ENCODE peak calls at places on chromosomes 1 and 21, in eight cellular contexts. J, Q, S, U, A, C, M and X are unnamed samples. For H3K4me1, the result is how much of the 10 kb centered on the place peaks cover.

GRCh38 chr1:56755911-56756310 is 63.3 kb downstream of the FYB2 start:
- DNase-seq in M (no peak), C (no peak), U (no peak), Q (no peak), J (no peak), S (no peak), A (no peak), X (no peak)

GRCh38 chr1:18939398-18940302 is 16.8 kb downstream of the IFFO2 start:
- DNase-seq in Q (no peak), M (no peak), S (no peak), J (no peak), U (no peak), A (no peak), C (no peak), X (no peak)

GRCh38 chr1:164608651-164609057 is 49.7 kb downstream of the PBX1 start:
- DNase-seq in C (no peak), M (no peak), U (no peak), A (no peak), S (no peak), Q (no peak), J (no peak), X (no peak)

GRCh38 chr1:189669846-189670245 is 807.8 kb downstream of the BRINP3 start:
- DNase-seq in C (no peak), J (no peak), Q (no peak), U (no peak), M (no peak), A (no peak), S (no peak), X (no peak)

GRCh38 chr1:230713915-230714764 is at the start of gene AGT:
- DNase-seq in M (peak), C (no peak), Q (peak), A (no peak), U (peak), J (peak), S (peak), X (no peak)

GRCh38 chr21:14762734-14763694 is 216.9 kb upstream of the SAMSN1 start:
- DNase-seq in M (no peak), U (no peak), Q (no peak), J (no peak), C (no peak), A (no peak), S (no peak), X (no peak)

GRCh38 chr21:38505654-38506523 is 7.6 kb upstream of the ERG start:
- DNase-seq in M (no peak), Q (no peak), A (no peak), C (no peak), J (peak), S (no peak), U (no peak), X (peak)

GRCh38 chr21:43881283-43881682 is 16.3 kb downstream of the AGPAT3 start:
- DNase-seq in S (no peak), C (no peak), Q (no peak), A (peak), J (no peak), U (no peak), M (no peak), X (no peak)

GRCh38 chr1:183289104-183289503 is 103.0 kb downstream of the LAMC2 start:
- DNase-seq in A (no peak), U (peak), J (no peak), C (no peak), S (no peak), M (no peak), Q (no peak), X (no peak)

GRCh38 chr1:22572778-22573177 is 9.5 kb downstream of the EPHA8 start:
- DNase-seq in A (no peak), M (no peak), U (no peak), C (no peak), J (no peak), S (no peak), Q (no peak), X (no peak)

GRCh38 chr1:218711021-218711420 is 365.9 kb downstream of the TGFB2 start:
- DNase-seq in Q (no peak), S (no peak), J (no peak), U (no peak), A (no peak), C (no peak), M (no peak), X (no peak)

GRCh38 chr1:151837841-151838490 is 1.7 kb downstream of the C2CD4D start:
- DNase-seq in Q (no peak), A (peak), C (no peak), M (no peak), U (peak), S (no peak), J (no peak), X (no peak)

GRCh38 chr1:53190210-53190611 is 6.4 kb upstream of the CPT2 start:
- DNase-seq in U (no peak), A (no peak), S (peak), M (no peak), J (no peak), Q (no peak), C (no peak), X (no peak)

GRCh38 chr1:207711285-207711684 is 40.6 kb upstream of the CD46 start:
- DNase-seq in S (no peak), U (no peak), C (no peak), A (no peak), Q (no peak), J (no peak), M (no peak), X (no peak)

GRCh38 chr1:204321051-204321450 is 38.7 kb downstream of the PLEKHA6 start:
- DNase-seq in S (no peak), Q (no peak), U (no peak), M (no peak), J (no peak), C (no peak), A (no peak), X (no peak)

GRCh38 chr1:177287237-177287636 is 116.5 kb downstream of the BRINP2 start:
- DNase-seq in S (no peak), C (no peak), U (no peak), M (no peak), Q (no peak), A (no peak), J (no peak), X (no peak)

GRCh38 chr1:181077576-181078242 is 10.8 kb upstream of the IER5 start:
- DNase-seq in Q (no peak), U (no peak), J (no peak), A (no peak), C (no peak), S (no peak), M (no peak), X (no peak)

GRCh38 chr1:64183380-64183984 is 19.9 kb upstream of the UBE2U start:
- DNase-seq in J (no peak), S (peak), C (no peak), A (no peak), U (no peak), Q (no peak), M (no peak), X (peak)

GRCh38 chr1:89724369-89725015 is 91.6 kb downstream of the LRRC8C start:
- DNase-seq in S (no peak), U (peak), Q (peak), M (no peak), C (no peak), J (no peak), A (peak), X (no peak)

GRCh38 chr1:233010164-233010563 is 59.8 kb downstream of the NTPCR start:
- DNase-seq in M (no peak), Q (no peak), U (no peak), S (no peak), C (no peak), J (no peak), A (no peak), X (no peak)

GRCh38 chr1:117146570-117147340 is 25.2 kb upstream of the TRIM45 start:
- DNase-seq in J (no peak), A (no peak), U (no peak), M (no peak), Q (no peak), S (no peak), C (no peak), X (no peak)

GRCh38 chr1:211654838-211655787 is 20.3 kb downstream of the NEK2 start:
- DNase-seq in J (peak), U (peak), S (peak), M (peak), A (peak), Q (peak), C (peak), X (no peak)

GRCh38 chr1:17919525-17920439 is 164.6 kb downstream of the ACTL8 start:
- DNase-seq in S (no peak), U (no peak), Q (no peak), M (peak), J (no peak), A (peak), C (no peak), X (no peak)

GRCh38 chr1:17632541-17633193 is 93.2 kb downstream of the ARHGEF10L start:
- DNase-seq in S (no peak), C (no peak), M (no peak), A (no peak), Q (no peak), U (no peak), J (no peak), X (no peak)

GRCh38 chr21:46120301-46121285 is 22.7 kb downstream of the COL6A2 start:
- DNase-seq in J (peak), S (peak), U (peak), C (no peak), A (peak), Q (no peak), M (no peak), X (no peak)

GRCh38 chr1:183807549-183808168 is 2.7 kb downstream of the RGL1 start:
- DNase-seq in M (no peak), U (peak), S (peak), Q (peak), J (no peak), A (no peak), C (no peak), X (no peak)

GRCh38 chr1:53321366-53321765 is 6.5 kb downstream of the LRP8 start:
- DNase-seq in M (no peak), A (peak), U (peak), Q (no peak), J (no peak), C (no peak), S (no peak), X (no peak)

GRCh38 chr21:26801524-26801923 is 43.7 kb downstream of the ADAMTS1 start:
- DNase-seq in Q (no peak), S (no peak), U (no peak), M (no peak), J (peak), C (no peak), A (no peak), X (no peak)

GRCh38 chr1:100631015-100631521 is 88.5 kb upstream of the VCAM1 start:
- DNase-seq in S (no peak), J (no peak), M (no peak), A (no peak), U (peak), Q (no peak), C (no peak), X (no peak)

GRCh38 chr1:7388141-7388487 is 383.0 kb upstream of the VAMP3 start:
- DNase-seq in Q (no peak), M (peak), S (peak), C (no peak), A (peak), J (peak), U (no peak), X (peak)

GRCh38 chr21:35050348-35051286 is 1.5 kb upstream of the RUNX1 start:
- DNase-seq in U (no peak), J (no peak), A (no peak), M (no peak), S (peak), Q (no peak), C (no peak), X (peak)

GRCh38 chr1:202694354-202694753 is 15.9 kb downstream of the SYT2 start:
- DNase-seq in S (no peak), C (no peak), M (no peak), A (no peak), J (no peak), Q (no peak), U (no peak), X (no peak)

DNA sequence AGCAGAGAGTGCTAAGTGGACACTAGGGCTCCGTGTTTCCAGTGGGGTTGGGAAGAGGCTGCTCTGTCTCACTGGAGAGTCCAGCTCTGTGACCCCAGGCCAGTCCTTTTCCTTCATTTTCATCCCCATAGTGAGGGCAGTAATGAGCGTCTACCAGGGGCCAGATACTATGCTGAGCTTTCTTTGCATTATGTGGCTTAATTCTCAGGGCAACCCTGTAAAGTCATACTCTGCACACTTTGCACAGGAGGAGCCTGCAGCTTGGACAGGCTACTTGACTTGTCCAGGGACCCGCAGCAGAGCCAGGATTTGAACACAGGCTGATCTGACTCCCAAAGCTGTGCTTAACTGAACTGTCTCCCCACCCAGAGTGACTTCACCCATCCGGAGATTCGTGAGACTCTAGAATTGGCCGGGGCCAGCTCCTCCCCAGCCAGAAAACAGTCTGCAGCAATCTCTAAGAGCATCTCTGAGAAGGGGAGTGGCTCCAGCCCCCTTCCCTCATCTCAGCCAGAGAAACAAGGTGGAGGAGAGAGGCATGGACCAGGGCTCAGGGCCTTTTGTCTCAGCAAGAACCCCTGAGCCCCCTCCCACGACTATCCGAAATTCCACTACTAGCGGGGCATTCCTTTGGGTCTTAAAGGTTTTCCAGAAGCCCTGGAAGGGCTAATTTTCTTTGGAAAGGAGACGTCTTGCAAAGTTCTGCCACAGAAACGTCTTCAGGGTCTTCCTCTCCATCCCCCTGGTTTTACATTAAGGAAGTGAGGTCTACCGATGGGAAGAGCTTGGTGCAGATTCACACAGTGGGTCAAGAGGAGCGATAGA is 864 bp upstream of the FNDC5 start:
- DNase-seq in C (no peak), M (no peak), U (peak), A (no peak), J (no peak), Q (no peak), S (no peak), X (no peak)
- H3K4me3 ChIP-seq in C (peak), M (peak), U (peak), A (no peak), J (peak), Q (peak), S (peak), X (peak)

GRCh38 chr1:160631983-160632625 is 14.7 kb downstream of the SLAMF1 start:
- DNase-seq in M (no peak), S (no peak), C (no peak), U (no peak), A (no peak), J (no peak), Q (no peak), X (no peak)
- TF ChIP-seq POLR2A in M (no peak), S (no peak), C (no peak), U (no peak), A (no peak), J (no peak), Q (no peak), X (no peak)

DNA sequence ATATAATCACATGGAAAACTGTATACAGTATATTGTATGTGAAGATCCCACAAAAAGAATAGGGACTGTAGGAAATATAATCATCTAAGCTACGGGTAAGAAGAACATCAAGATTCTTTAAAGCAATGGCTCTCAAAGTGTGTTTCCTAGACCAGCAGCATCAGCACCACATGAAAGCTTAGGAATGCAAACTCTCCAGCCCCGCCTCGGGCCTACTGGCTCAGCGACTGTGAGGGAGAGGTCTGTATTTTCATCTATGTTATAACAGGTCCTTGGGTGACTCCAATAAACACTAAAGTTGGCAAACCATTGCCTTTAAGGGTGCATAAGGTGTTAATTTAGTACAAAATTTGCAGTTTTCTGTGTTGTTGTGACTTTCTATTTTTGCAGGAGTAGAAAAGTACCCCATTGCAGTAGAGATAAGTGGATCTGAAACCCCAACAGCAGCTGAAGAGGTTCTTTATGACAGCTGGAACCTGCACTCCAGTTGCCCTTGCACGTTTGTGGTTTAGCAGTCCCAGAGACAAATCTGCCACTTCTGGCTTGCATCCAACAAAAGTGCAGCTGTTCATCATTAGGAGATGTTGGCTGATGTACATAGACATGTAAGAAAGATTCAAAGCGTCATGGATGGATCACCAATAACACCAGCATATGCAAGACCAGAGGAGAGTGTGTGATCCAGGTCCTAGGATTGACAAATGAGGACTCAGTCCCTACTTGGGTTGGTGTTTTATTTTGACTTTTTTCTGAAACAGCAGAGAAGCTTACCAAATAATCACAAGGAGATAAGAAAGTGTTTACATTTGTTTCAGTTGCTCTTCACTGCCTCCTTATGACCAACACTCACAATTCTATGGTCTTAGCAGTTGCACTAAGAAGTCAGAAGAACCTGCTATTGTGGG is 15.9 kb upstream of the IFNAR1 start:
- DNase-seq in A (no peak), U (no peak), M (no peak), Q (peak), S (no peak), C (no peak), J (no peak), X (peak)
- H3K4me1 ChIP-seq in A (half or more), U (under half), M (under half), Q (under half), S (under half), C (under half), J (under half), X (under half)

DNA sequence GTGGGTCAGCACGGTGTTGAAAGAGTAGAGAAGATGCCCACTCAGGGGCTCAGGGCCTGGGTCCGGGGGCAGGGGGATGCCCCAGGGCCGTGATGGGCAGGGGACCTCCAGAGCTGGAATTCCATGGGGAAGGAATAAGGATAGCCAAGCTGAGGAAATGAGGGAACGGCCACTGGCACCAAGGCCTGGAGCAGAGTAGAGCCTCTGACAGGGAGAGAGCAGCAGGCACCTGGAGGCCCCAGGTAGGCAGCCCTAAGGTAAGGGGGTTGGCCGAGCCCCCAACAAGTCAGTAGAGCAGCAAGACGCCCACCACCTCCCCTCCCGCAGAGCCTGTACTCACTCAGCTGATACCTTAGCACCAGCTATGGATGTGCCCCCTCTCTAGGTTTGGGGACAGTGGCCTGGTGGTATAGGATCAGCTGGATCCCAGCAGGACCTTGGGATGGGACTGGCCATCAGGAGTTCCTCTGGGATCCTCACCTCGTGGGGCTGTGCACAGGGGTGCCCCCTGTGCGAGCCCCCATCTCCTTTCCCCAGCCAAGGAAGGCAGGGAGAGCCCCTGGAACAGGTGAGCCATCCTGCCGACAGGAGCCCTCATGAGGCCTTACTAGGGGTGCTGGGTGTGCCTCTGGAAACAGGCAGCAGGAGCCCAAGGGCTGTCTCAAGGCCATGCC is 21.0 kb upstream of the ARF1 start:
- DNase-seq in M (peak), S (peak), J (no peak), A (peak), Q (no peak), C (no peak), U (peak), X (no peak)
- H3K4me3 ChIP-seq in M (no peak), S (no peak), J (no peak), A (no peak), Q (no peak), C (no peak), U (no peak), X (no peak)

GRCh38 chr21:33551664-33552063 is 8.8 kb downstream of the SON start:
- DNase-seq in J (no peak), A (no peak), M (no peak), S (no peak), Q (no peak), C (no peak), U (no peak), X (no peak)
- TF ChIP-seq POLR2A in J (no peak), A (no peak), M (no peak), S (no peak), Q (no peak), C (no peak), U (no peak), X (no peak)

GRCh38 chr1:112057736-112058135 is 68.3 kb upstream of the KCND3 start:
- DNase-seq in M (no peak), S (no peak), A (no peak), U (no peak), Q (no peak), J (no peak), C (no peak), X (no peak)
- H3K4me1 ChIP-seq in M (under half), S (under half), A (under half), U (under half), Q (under half), J (under half), C (under half), X (under half)

GRCh38 chr21:32585042-32585710 is at the start of gene TCP10L:
- DNase-seq in M (no peak), C (no peak), A (no peak), S (no peak), U (no peak), Q (no peak), J (no peak), X (no peak)

GRCh38 chr21:32585970-32586369 is 647 bp upstream of the TCP10L start:
- DNase-seq in U (no peak), M (no peak), C (no peak), A (no peak), S (no peak), J (no peak), Q (no peak), X (no peak)

GRCh38 chr21:32587112-32587511 is 1.8 kb upstream of the TCP10L start:
- DNase-seq in U (no peak), S (no peak), M (no peak), C (no peak), J (no peak), Q (no peak), A (peak), X (no peak)

GRCh38 chr21:32590130-32590529 is 4.8 kb upstream of the TCP10L start:
- DNase-seq in J (no peak), M (no peak), Q (no peak), S (no peak), U (no peak), C (no peak), A (peak), X (no peak)

GRCh38 chr21:32587651-32588050 is 2.3 kb upstream of the TCP10L start:
- DNase-seq in S (no peak), M (no peak), U (no peak), J (no peak), Q (no peak), A (no peak), C (no peak), X (no peak)
- H3K4me3 ChIP-seq in S (no peak), M (no peak), U (no peak), J (no peak), Q (no peak), A (no peak), C (no peak), X (no peak)